ENCODE peak calls at places on chromosomes 4 and X, in four cellular contexts. T is neural crest cell, L is H1, G is EL. M is an unnamed sample.

GRCh38 chr4:182367153-182367552 is 124.0 kb downstream of the TENM3 start:
- DNase-seq in T (no peak), G (no peak), L (no peak), M (no peak)

GRCh38 chr4:48380583-48381167 is 39.3 kb downstream of the SLAIN2 start:
- DNase-seq in T (no peak), L (no peak), G (no peak), M (no peak)

GRCh38 chr4:52961666-52962412 is 99.7 kb downstream of the RASL11B start:
- DNase-seq in L (no peak), G (no peak), T (no peak), M (no peak)

GRCh38 chrX:139795196-139795595 is 87.2 kb upstream of the MCF2 start:
- DNase-seq in G (no peak), T (no peak), L (no peak), M (no peak)

GRCh38 chr4:10737335-10737734 is 52.8 kb upstream of the CLNK start:
- DNase-seq in G (no peak), L (no peak), T (no peak), M (no peak)

GRCh38 chr4:66034671-66035070 is 364.4 kb upstream of the EPHA5 start:
- DNase-seq in T (no peak), L (no peak), G (no peak), M (no peak)

GRCh38 chr4:56757270-56757746 is 64.2 kb downstream of the SPINK2 start:
- DNase-seq in L (no peak), T (no peak), G (peak; percentile 79), M (peak; percentile 66)

GRCh38 chr4:6614701-6615230 is 25.7 kb upstream of the MRFAP1 start:
- DNase-seq in G (no peak), L (no peak), T (no peak), M (no peak)

GRCh38 chrX:121221321-121221977 is 174.0 kb downstream of the GLUD2 start:
- DNase-seq in T (no peak), G (no peak), L (no peak), M (no peak)

GRCh38 chr4:61385302-61385701 is 185.2 kb downstream of the ADGRL3 start:
- DNase-seq in L (no peak), T (no peak), G (no peak), M (no peak)

GRCh38 chr4:60389636-60390035 is 810.5 kb upstream of the ADGRL3 start:
- DNase-seq in G (peak; percentile 1), L (no peak), T (no peak), M (no peak)

GRCh38 chr4:54155936-54156335 is 56.0 kb downstream of the GSX2 start:
- DNase-seq in L (no peak), G (no peak), T (no peak), M (no peak)

GRCh38 chr4:156280726-156281125 is 327.1 kb upstream of the CTSO start:
- DNase-seq in G (no peak), L (no peak), T (no peak), M (no peak)

GRCh38 chr4:156763511-156763910 is 208.1 kb downstream of the PDGFC start:
- DNase-seq in G (no peak), T (no peak), L (no peak), M (no peak)